ENCODE peak calls at places on chromosomes 16 and 17, in four cellular contexts. C is tibial artery, V is mammary epithelial cell, F is thoracic aorta. T is an unnamed sample.

GRCh38 chr17:79834575-79835469 is 4.4 kb downstream of the CBX4 start:
- DNase-seq in C (no peak), V (no peak), F (no peak), T (no peak)

GRCh38 chr16:14300631-14301149 is 229.6 kb downstream of the MRTFB start:
- DNase-seq in C (peak), V (peak), F (peak), T (peak)

GRCh38 chr16:84841787-84842300 is 22.1 kb downstream of the CRISPLD2 start:
- DNase-seq in C (no peak), V (peak), F (no peak), T (no peak)

GRCh38 chr16:87550510-87550961 is 51.8 kb upstream of the JPH3 start:
- DNase-seq in C (no peak), V (no peak), F (no peak), T (peak)

GRCh38 chr17:68527314-68527713 is 15.1 kb downstream of the PRKAR1A start:
- DNase-seq in C (no peak), V (no peak), F (no peak), T (no peak)

GRCh38 chr17:28760987-28761562 is 17.3 kb downstream of the TRAF4 start:
- DNase-seq in C (peak), V (peak), F (no peak), T (peak)

GRCh38 chr17:50262001-50262794 is 12.1 kb upstream of the TMEM92 start:
- DNase-seq in C (peak), V (no peak), F (no peak), T (no peak)

GRCh38 chr17:6454495-6455320 is 10.5 kb downstream of the PIMREG start:
- DNase-seq in C (no peak), V (no peak), F (no peak), T (no peak)

GRCh38 chr17:81494984-81495383 is 17.6 kb downstream of the ACTG1 start:
- DNase-seq in C (no peak), V (no peak), F (no peak), T (no peak)

GRCh38 chr16:83011101-83011720 is 384.4 kb downstream of the CDH13 start:
- DNase-seq in C (no peak), V (no peak), F (no peak), T (no peak)

GRCh38 chr16:46857261-46857962 is 26.4 kb upstream of the C16orf87 start:
- DNase-seq in C (no peak), V (peak), F (no peak), T (peak)

GRCh38 chr17:41103896-41104295 is 1.3 kb upstream of the KRTAP4-9 start:
- DNase-seq in C (no peak), V (no peak), F (no peak), T (peak)

GRCh38 chr17:44360826-44361225 is 2.8 kb downstream of the FAM171A2 start:
- DNase-seq in C (no peak), V (no peak), F (no peak), T (peak)

GRCh38 chr17:42404326-42405055 is 16.2 kb upstream of the STAT3 start:
- DNase-seq in C (no peak), V (no peak), F (no peak), T (no peak)

GRCh38 chr17:41777157-41777578 is 9.3 kb downstream of the JUP start:
- DNase-seq in C (no peak), V (no peak), F (no peak), T (no peak)

GRCh38 chr17:38893612-38894011 is 23.8 kb downstream of the LASP1 start:
- DNase-seq in C (no peak), V (no peak), F (no peak), T (peak)

GRCh38 chr17:46020998-46021397 is 21.9 kb downstream of the STH start:
- DNase-seq in C (no peak), V (no peak), F (no peak), T (no peak)

GRCh38 chr16:58638148-58639036 is 8.8 kb upstream of the CNOT1 start:
- DNase-seq in C (peak), V (peak), F (no peak), T (peak)

GRCh38 chr16:49532243-49532870 is 158.8 kb downstream of the C16orf78 start:
- DNase-seq in C (no peak), V (no peak), F (no peak), T (no peak)

GRCh38 chr17:70137451-70138230 is 31.7 kb upstream of the KCNJ2 start:
- DNase-seq in C (peak), V (peak), F (peak), T (peak)

GRCh38 chr16:6112700-6113099 is 1015.1 kb upstream of the EEF2KMT start:
- DNase-seq in C (no peak), V (no peak), F (no peak), T (no peak)

GRCh38 chr17:1625507-1626080 is 3.0 kb downstream of the SLC43A2 start:
- DNase-seq in C (no peak), V (no peak), F (no peak), T (no peak)

GRCh38 chr17:918102-918740 is 61.4 kb downstream of the NXN start:
- DNase-seq in C (no peak), V (no peak), F (no peak), T (no peak)

GRCh38 chr17:36602030-36602737 is 801 bp downstream of the MRM1 start:
- DNase-seq in C (no peak), V (peak), F (no peak), T (peak)

DNA sequence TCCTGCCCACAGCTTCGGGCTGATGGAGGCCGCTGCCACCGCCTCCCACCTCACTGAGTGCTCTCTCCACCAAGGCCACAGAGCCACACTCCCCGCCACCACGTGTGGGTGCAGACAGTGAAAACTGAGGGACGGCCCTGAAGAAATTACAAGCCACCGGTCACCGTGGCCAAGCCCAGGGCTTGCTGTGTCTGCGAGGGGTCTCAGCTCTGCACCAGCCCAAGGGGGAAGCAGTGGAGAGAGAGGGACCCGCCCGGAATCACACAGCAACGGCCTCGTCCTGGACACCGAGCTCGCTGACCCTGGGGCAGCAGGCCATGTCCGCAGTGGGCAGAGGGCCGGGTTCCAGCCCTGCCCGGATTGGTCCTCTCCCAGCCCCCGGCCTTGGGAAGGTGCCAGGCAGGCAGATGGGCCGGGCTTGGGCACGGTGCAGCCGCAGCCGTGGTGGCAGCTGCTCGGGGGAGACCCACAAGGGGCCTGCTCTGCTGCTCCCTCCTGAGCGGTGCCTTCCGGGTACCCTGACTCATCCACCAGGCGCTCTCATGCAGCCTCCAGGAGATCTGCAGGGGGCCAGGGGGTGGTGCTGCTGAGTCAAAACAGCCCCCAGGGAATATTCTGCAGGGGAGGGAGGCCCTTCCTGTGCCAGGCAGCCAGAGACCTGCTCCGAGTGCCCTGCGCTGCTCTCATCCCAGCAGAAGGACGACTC is 52.0 kb downstream of the CBFA2T3 start:
- DNase-seq in C (no peak), V (peak), F (no peak), T (peak)
- TF ChIP-seq CTCF in C (peak), V (peak), F (peak), T (peak)

DNA sequence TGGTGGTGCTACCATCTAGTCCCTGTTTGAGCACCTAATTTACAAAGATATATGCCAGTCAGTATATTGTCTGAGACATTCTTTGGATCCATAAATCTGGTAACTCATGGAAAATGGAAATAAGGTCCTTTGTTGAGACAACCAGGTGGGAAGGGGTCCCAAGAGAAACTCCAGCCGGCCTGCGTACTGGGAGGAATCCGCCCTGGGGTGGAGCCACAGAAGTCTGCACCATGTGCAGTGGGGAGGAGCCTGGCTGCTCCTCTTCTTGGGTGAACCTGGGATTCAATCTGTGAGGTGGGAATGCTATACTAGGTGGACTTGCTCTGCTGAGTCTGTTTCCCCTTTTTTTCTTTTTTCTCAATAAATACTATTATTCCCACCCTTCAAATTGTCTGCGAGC is 339.2 kb upstream of the TNRC6C start:
- DNase-seq in C (no peak), V (no peak), F (no peak), T (no peak)
- TF ChIP-seq CTCF in C (no peak), V (no peak), F (no peak), T (no peak)

DNA sequence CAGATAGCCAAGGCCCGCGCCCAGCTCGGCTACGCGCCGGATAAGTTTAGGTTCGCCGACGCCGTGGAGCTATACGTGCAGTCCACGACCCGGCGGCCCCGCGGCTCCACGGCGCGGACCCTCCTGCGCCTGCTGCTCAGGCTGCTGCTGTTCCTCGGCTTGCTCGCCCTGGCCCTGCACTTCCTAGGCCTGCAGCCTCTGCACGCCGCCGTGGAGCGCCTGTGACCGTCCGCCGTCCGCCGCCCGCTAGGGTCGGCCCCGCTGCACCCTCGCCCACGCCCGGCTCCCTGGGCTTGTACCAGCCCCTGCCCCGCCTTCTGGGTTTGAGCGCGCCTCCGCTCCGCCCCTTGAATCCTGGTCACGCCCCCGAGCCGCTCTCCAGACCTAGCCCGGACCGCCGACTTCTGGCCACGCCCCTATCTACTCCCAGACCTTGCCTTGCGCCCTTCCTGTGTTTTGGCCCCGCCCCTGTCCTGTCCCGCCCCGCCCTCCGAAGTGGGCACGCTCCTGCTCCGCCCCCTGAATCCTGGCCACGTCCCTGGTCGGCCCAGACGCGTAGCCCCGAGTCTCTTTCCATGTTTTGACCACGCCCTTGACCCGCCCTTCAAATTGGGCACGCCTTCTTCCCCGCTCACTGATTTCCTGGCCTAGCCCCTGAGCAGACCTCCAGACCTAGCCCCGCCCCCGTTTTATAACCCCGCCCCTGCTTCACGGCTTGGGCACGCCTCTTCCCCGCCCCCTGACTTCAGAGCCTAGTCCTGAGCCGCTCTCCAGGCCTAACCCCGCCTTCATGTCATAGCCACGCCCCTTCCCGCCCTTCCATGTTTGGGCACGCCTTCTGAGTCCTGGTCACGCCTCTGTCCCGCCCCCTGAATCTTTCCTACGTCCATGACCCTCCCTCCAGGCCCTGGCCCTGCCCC is 15.6 kb upstream of the EEF2K start:
- DNase-seq in C (peak), V (peak), F (peak), T (peak)
- TF ChIP-seq CTCF in C (no peak), V (no peak), F (no peak), T (no peak)

DNA sequence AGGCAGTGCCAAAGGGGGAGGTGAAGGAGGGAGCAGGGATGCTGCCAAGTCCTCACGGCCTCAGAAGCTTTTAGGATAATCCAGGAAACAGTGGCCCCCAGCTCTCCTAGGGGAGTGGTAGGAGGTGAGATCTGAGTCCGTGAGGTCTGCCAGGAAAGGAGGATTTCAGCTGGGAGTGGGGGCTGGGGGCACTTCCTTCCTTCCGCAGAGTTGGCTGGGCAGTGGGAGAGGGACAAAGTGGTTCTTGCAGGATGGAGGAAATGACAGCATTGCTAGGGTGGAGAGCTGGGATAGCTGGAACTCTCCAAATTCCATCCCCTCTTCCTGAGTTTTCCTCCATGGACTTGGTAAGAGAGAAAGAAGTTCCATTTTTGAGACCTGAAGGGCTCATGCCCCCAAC is 4.8 kb upstream of the SP6 start:
- DNase-seq in C (no peak), V (no peak), F (no peak), T (no peak)
- TF ChIP-seq CTCF in C (no peak), V (no peak), F (no peak), T (no peak)

GRCh38 chr16:69088684-69089083 is 16.8 kb upstream of the HAS3 start:
- DNase-seq in C (no peak), V (no peak), F (no peak), T (no peak)

GRCh38 chr16:69084301-69084700 is 21.2 kb upstream of the HAS3 start:
- DNase-seq in C (no peak), V (no peak), F (no peak), T (peak)

GRCh38 chr16:69085032-69085695 is 20.3 kb upstream of the HAS3 start:
- DNase-seq in C (no peak), V (no peak), F (no peak), T (no peak)

GRCh38 chr16:69087161-69087581 is 18.3 kb upstream of the HAS3 start:
- DNase-seq in C (no peak), V (no peak), F (no peak), T (no peak)

GRCh38 chr16:69083306-69083941 is 22.0 kb upstream of the HAS3 start:
- DNase-seq in C (no peak), V (no peak), F (no peak), T (no peak)
- TF ChIP-seq CTCF in C (no peak), V (no peak), F (no peak), T (no peak)

DNA sequence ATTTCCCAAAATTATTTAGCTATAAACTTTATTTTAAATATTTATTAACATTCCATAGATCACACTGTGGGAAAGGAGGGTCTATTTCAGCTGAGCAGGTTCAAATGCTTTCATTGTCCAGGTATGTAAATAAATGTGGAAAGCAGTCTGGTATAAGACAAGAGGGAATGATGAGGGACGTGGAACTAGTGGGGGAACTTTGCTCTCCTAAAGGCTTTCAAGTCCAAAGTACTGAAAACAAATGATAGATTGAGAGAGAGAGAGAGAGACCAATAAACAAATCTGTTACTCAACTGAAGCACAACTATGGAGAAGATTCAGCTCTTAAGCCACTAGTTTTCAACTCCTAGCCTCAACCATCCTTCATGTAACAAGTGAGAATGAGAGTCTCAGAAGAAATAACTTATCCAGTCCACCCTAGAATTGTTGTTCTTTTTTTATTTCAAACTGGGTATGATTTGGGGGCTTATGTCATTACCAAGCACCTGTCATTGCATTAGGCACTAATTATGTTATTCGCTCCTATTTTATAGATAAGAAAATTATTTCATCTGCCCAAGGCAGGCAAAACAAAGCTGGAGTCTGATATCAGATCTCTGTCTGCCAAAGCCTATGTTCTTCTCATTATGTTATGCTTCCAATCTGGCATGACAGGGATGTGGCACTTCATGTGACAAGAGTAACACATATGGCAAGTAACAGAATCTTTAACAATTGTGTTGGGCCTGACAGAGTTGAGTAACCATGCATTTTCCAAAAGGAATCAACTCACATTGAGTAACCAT is 61.4 kb upstream of the TOM1L1 start:
- DNase-seq in C (no peak), V (no peak), F (no peak), T (no peak)
- TF ChIP-seq CTCF in C (no peak), V (no peak), F (no peak), T (no peak)

DNA sequence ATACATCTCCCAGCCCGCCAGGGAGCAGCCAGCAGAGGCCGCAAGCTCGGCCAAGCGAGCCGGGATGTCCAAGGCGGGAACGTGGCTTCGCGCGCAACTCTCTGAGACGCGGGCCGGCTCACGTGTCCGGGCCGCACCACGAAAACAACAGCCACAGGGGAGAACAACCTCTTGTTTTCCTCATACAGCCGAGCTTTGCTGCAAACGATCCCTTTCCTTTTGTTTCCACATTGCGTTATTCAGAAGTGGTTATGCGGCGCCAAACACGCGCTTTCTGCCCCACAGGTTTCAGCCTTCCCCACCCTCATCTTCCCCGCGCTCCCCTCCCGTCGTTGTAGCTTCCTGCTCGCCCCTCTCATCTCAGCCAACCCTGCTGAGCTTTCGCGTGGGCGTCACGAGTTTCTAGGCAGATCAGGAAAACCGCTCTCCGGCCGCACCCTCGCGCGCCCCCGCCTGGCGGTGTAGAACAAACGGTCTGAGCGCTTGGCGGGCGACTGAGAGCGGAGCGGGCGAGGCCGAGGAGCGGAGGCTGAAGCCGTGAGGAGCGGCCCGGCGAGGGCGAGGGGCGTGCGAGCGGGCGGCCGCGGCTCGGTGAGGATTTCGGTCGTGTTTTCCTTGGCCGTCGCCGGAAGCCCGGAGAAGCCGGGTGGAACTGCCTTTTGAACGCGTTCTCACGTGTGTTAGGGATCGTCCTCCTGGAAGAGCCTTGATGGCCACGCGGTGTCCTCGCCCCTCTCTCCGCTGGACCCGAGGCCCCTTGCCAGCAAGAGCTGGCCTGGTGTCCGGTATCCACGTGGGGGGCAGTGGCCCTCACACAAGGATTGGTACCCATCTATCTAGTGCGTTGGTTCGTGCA is 6.6 kb upstream of the SMARCD2 start:
- DNase-seq in C (peak), V (peak), F (peak), T (peak)
- TF ChIP-seq CTCF in C (peak), V (peak), F (peak), T (peak)

GRCh38 chr17:72514888-72515287 is 394.1 kb downstream of the SOX9 start:
- DNase-seq in C (no peak), V (no peak), F (no peak), T (peak)

GRCh38 chr17:72512649-72513556 is 392.1 kb downstream of the SOX9 start:
- DNase-seq in C (no peak), V (no peak), F (no peak), T (no peak)

GRCh38 chr17:72510454-72511016 is 389.7 kb downstream of the SOX9 start:
- DNase-seq in C (no peak), V (no peak), F (no peak), T (no peak)

GRCh38 chr17:72514321-72514861 is 393.6 kb downstream of the SOX9 start:
- DNase-seq in C (no peak), V (no peak), F (no peak), T (no peak)

DNA sequence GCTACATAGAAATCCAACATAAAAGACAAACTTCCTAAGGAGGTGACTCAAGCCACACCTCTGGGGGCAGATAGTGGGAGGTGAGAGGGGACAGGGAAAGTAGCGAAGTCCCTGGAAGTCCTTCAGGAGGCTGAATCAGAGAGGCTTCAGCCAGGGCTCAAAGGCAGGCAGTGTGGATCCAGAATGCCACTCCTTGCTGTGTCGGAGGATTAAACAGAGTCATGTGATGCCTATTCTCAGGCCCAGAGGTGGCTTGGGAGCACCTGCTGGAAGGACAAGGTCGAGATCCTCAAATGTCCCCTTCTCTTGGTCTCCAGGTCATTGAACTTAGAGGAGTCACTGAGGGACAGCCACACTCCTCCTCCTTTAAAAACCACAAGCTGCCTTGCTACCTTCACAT is 391.1 kb downstream of the SOX9 start:
- DNase-seq in C (no peak), V (no peak), F (no peak), T (no peak)
- TF ChIP-seq CTCF in C (no peak), V (no peak), F (no peak), T (no peak)

T was measured in cardiac fibroblast.